ENCODE peak calls at places on chromosomes 4 and X, in seven cellular contexts. D, W, X, G, Y, P and U are unnamed samples.

GRCh38 chr4:48269861-48270515 is 350 bp upstream of the TEC start:
- DNase-seq in P (peak), D (peak), Y (peak), G (peak), W (peak), X (peak), U (peak)

GRCh38 chr4:18535948-18536347 is 514.4 kb upstream of the LCORL start:
- DNase-seq in P (no peak), W (no peak), D (no peak), Y (no peak), X (no peak), G (no peak), U (no peak)

GRCh38 chr4:17033256-17034245 is 135.1 kb upstream of the LDB2 start:
- DNase-seq in Y (no peak), X (no peak), G (no peak), D (no peak), P (no peak), W (no peak), U (no peak)

GRCh38 chr4:81173213-81173612 is 41.8 kb downstream of the PRKG2 start:
- DNase-seq in W (no peak), G (no peak), P (no peak), Y (no peak), X (no peak), D (no peak), U (no peak)

GRCh38 chr4:173504181-173504503 is 25.9 kb downstream of the HAND2 start:
- DNase-seq in P (no peak), Y (no peak), W (no peak), G (no peak), X (no peak), D (no peak), U (no peak)

GRCh38 chrX:106286053-106286650 is 118.0 kb downstream of the PWWP3B start:
- DNase-seq in X (no peak), W (no peak), Y (no peak), P (no peak), D (peak), G (peak), U (no peak)

GRCh38 chr4:117477925-117478324 is 392.5 kb upstream of the TRAM1L1 start:
- DNase-seq in D (no peak), Y (no peak), G (no peak), W (no peak), P (no peak), X (no peak), U (no peak)

GRCh38 chr4:156362581-156362980 is 408.9 kb upstream of the CTSO start:
- DNase-seq in P (no peak), W (no peak), D (no peak), G (no peak), X (no peak), Y (no peak), U (peak)

GRCh38 chrX:40148439-40149285 is 50.9 kb upstream of the BCOR start:
- DNase-seq in D (no peak), P (peak), W (peak), G (no peak), X (no peak), Y (peak), U (no peak)

GRCh38 chrX:65677954-65678469 is 10.6 kb downstream of the MSN start:
- DNase-seq in W (no peak), X (no peak), P (no peak), G (no peak), Y (no peak), D (peak), U (no peak)

GRCh38 chr4:123599920-123600394 is 203.4 kb downstream of the SPRY1 start:
- DNase-seq in D (no peak), P (peak), Y (peak), G (peak), X (peak), W (peak), U (no peak)

GRCh38 chr4:153922148-153922547 is 133.3 kb upstream of the SFRP2 start:
- DNase-seq in D (no peak), Y (no peak), P (no peak), X (no peak), G (no peak), W (no peak), U (no peak)

GRCh38 chr4:37453004-37453360 is 208.4 kb downstream of the NWD2 start:
- DNase-seq in Y (peak), P (peak), G (peak), X (peak), W (peak), D (peak), U (peak)

GRCh38 chr4:108619372-108620100 is 840 bp upstream of the RPL34 start:
- DNase-seq in W (no peak), G (no peak), Y (no peak), X (no peak), D (no peak), P (peak), U (no peak)

GRCh38 chrX:81003491-81004185 is 194.0 kb upstream of the BRWD3 start:
- DNase-seq in W (peak), X (no peak), D (no peak), P (no peak), Y (no peak), G (no peak), U (no peak)

GRCh38 chr4:98542011-98542410 is 116.4 kb downstream of the TSPAN5 start:
- DNase-seq in W (no peak), Y (no peak), G (no peak), P (no peak), D (no peak), X (no peak), U (no peak)

GRCh38 chr4:71713611-71714203 is 70.2 kb downstream of the GC start:
- DNase-seq in Y (no peak), P (peak), W (peak), X (no peak), G (peak), D (peak), U (no peak)

GRCh38 chr4:67790721-67791120 is 36.5 kb upstream of the GNRHR start:
- DNase-seq in D (no peak), G (no peak), W (no peak), Y (no peak), X (no peak), P (no peak), U (no peak)

GRCh38 chrX:153319295-153319694 is 2.3 kb downstream of the PNMA6F start:
- DNase-seq in D (no peak), X (no peak), P (no peak), W (no peak), G (no peak), Y (no peak), U (no peak)

GRCh38 chr4:140020457-140021361 is 133.3 kb downstream of the MAML3 start:
- DNase-seq in G (no peak), W (no peak), P (no peak), D (no peak), X (no peak), Y (no peak), U (no peak)

GRCh38 chrX:298993-299392 is 17.8 kb downstream of the PLCXD1 start:
- DNase-seq in G (no peak), Y (no peak), D (no peak), P (no peak), W (no peak), X (no peak), U (no peak)

GRCh38 chr4:659851-660250 is 14.2 kb downstream of the ATP5ME start:
- DNase-seq in W (no peak), G (no peak), X (no peak), P (no peak), Y (no peak), D (no peak), U (no peak)

GRCh38 chrX:54288277-54288676 is 69.6 kb downstream of the WNK3 start:
- DNase-seq in P (no peak), W (no peak), D (no peak), X (no peak), Y (no peak), G (peak), U (no peak)

GRCh38 chrX:20718592-20718991 is 451.9 kb upstream of the RPS6KA3 start:
- DNase-seq in G (no peak), P (no peak), Y (no peak), D (no peak), W (no peak), X (no peak), U (no peak)

GRCh38 chrX:7759832-7760231 is 83.1 kb upstream of the VCX start:
- DNase-seq in X (no peak), W (no peak), Y (no peak), P (no peak), D (no peak), G (no peak), U (no peak)

GRCh38 chrX:28802625-28803024 is 215.4 kb downstream of the IL1RAPL1 start:
- DNase-seq in D (no peak), W (no peak), Y (no peak), X (no peak), P (no peak), G (no peak), U (no peak)

GRCh38 chr4:46975841-46976551 is 17.4 kb downstream of the GABRA4 start:
- DNase-seq in D (no peak), Y (no peak), P (no peak), G (no peak), W (no peak), X (peak), U (no peak)

GRCh38 chr4:146040623-146041022 is 102.0 kb upstream of the ZNF827 start:
- DNase-seq in X (no peak), Y (no peak), D (no peak), P (no peak), G (no peak), W (no peak), U (peak)

GRCh38 chr4:8289151-8289750 is 19.7 kb downstream of the HTRA3 start:
- DNase-seq in Y (no peak), P (no peak), D (no peak), G (no peak), X (no peak), W (no peak), U (no peak)

GRCh38 chrX:123993904-123994635 is 32.6 kb downstream of the STAG2 start:
- DNase-seq in Y (no peak), W (no peak), P (no peak), D (no peak), G (no peak), X (no peak), U (no peak)

GRCh38 chr4:103994059-103994458 is 274.3 kb upstream of the TACR3 start:
- DNase-seq in P (no peak), X (no peak), D (peak), G (peak), Y (no peak), W (no peak), U (peak)
- TF ChIP-seq JUND in P (no peak), X (no peak), D (no peak), G (no peak), Y (no peak), W (no peak), U (no peak)

GRCh38 chr4:10005632-10006031 is 15.7 kb downstream of the SLC2A9 start:
- DNase-seq in D (no peak), P (no peak), Y (no peak), W (no peak), G (no peak), X (no peak), U (peak)
- TF ChIP-seq JUND in D (no peak), P (no peak), Y (no peak), W (no peak), G (no peak), X (no peak), U (no peak)

DNA sequence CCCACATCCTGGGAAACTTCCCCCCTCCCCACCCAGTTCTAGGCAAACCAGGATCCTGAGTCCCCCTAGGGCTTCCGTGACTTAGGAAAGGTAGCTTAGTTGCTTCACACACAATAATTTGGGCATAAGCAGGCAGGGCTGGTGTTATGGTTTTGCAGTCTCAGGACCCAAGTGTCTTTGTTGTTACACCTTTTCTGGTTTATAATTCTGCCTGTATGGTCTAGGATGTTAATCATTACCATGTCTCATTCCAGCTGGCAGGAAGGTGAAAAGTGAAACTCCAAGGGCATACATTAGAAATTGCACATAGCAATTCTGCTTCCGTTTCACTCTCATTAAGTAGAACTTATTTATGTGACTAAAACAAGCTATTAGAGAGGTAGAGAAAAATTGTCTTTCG is 16.8 kb downstream of the UGT8 start:
- DNase-seq in D (no peak), Y (no peak), P (no peak), W (no peak), X (no peak), G (peak), U (no peak)
- TF ChIP-seq JUND in D (no peak), Y (no peak), P (no peak), W (no peak), X (no peak), G (no peak), U (no peak)

DNA sequence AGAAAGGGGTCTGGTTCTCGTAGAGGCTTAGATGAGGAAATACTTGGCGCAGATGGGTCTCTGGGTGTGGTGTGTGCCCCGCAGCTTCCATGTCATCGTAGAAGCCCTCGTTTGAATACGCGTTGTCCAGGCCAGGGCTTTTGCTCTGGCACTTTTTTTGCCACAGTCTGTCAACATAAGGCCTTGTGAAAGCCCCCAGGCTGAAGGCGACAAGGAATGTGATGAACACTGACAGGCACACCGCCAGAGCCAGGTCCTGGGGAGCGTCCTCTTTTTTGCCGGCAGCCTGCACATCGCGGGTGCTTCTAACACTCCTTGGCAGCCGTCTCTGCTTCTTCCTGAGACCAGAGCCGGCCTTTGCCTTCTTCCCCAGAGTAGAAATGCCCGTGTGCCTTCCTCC is 24.5 kb downstream of the LRRC66 start:
- DNase-seq in W (no peak), P (no peak), D (no peak), Y (no peak), G (no peak), X (no peak), U (no peak)
- TF ChIP-seq JUND in W (no peak), P (no peak), D (no peak), Y (no peak), G (no peak), X (no peak), U (no peak)

GRCh38 chr4:165060938-165061337 is 7.3 kb downstream of the TRIM75 start:
- DNase-seq in W (no peak), Y (no peak), G (no peak), D (no peak), X (no peak), P (no peak), U (peak)
- TF ChIP-seq JUND in W (no peak), Y (no peak), G (no peak), D (no peak), X (no peak), P (no peak), U (no peak)

DNA sequence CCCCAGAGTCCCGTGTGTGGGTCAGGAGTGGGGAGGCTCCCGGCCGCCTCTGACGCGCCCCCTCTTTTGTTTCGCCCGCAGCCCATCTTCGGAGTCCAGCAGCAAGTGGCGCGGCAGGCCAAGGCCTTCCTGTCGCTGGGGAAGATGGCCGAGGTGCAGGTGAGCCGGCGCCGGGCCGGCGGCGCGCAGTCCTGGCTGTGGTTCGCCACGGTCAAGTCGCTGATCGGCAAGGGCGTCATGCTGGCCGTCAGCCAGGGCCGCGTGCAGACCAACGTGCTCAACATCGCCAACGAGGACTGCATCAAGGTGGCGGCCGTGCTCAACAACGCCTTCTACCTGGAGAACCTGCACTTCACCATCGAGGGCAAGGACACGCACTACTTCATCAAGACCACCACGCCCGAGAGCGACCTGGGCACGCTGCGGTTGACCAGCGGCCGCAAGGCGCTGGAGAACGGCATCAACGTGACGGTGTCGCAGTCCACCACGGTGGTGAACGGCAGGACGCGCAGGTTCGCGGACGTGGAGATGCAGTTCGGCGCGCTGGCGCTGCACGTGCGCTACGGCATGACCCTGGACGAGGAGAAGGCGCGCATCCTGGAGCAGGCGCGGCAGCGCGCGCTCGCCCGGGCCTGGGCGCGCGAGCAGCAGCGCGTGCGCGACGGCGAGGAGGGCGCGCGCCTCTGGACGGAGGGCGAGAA is 117.5 kb downstream of the DCTD start:
- DNase-seq in X (no peak), G (no peak), P (no peak), D (no peak), W (no peak), Y (no peak), U (no peak)
- TF ChIP-seq JUND in X (no peak), G (no peak), P (no peak), D (no peak), W (no peak), Y (no peak), U (no peak)

DNA sequence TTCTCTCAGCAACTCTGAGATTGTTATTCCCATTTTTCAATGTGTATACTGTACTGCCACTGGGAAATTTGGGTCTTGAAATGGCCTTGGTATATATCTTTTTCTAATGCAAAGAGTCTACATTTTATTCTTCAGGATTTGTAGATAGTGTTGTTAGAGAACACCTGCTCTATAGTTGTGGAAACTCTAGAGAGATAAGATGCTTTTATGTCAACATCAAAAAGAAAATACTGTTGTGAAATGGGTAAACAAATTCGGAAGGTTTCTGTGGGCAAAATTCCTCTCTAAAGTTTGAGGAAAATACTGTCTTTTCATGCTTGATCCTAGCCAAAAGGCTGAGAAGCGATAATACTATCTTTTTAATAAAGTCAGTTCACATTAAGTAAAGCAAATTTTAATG is 259.9 kb downstream of the BMPR1B start:
- DNase-seq in G (no peak), W (no peak), X (no peak), P (no peak), Y (no peak), D (no peak), U (no peak)
- TF ChIP-seq JUND in G (no peak), W (no peak), X (no peak), P (no peak), Y (no peak), D (no peak), U (no peak)

GRCh38 chr4:89137695-89138094 is 26.4 kb downstream of the TIGD2 start:
- DNase-seq in D (no peak), W (no peak), G (no peak), P (no peak), Y (peak), X (no peak), U (no peak)

GRCh38 chr4:89137231-89137630 is 25.9 kb downstream of the TIGD2 start:
- DNase-seq in P (no peak), X (no peak), W (no peak), Y (no peak), D (no peak), G (no peak), U (no peak)

GRCh38 chr4:89136525-89136924 is 25.2 kb downstream of the TIGD2 start:
- DNase-seq in G (no peak), W (no peak), P (no peak), D (no peak), Y (no peak), X (no peak), U (no peak)

GRCh38 chr4:89140168-89140759 is 28.9 kb downstream of the TIGD2 start:
- DNase-seq in G (peak), W (no peak), X (no peak), Y (no peak), D (no peak), P (no peak), U (no peak)

DNA sequence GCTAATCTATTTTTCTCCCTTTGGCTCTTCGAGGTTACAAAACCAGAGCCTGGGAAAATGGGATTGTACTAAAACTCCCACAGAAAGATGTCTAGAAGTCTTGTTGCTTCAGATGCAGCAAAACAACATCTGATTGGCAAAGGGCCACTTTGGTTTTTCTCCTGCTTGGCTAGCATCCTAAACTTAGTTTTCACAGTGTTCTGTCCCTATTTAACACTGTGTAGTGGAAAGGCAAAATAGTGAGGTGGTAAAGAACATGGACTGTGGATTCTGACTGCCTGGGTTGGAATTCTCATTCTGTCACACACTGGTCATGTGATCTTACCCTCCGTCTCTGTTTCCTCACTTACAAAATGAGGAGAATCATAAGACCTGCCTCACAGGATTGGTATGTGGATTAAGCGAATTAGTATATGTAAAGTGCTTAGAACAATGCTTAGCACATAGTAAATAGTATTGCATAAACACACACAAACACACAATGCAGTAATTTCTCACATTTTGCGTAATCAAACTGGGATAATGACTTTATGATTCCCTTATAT is 23.5 kb downstream of the TIGD2 start:
- DNase-seq in W (no peak), Y (no peak), P (no peak), D (no peak), G (no peak), X (no peak), U (no peak)
- TF ChIP-seq JUND in W (no peak), Y (no peak), P (no peak), D (no peak), G (no peak), X (no peak), U (no peak)

DNA sequence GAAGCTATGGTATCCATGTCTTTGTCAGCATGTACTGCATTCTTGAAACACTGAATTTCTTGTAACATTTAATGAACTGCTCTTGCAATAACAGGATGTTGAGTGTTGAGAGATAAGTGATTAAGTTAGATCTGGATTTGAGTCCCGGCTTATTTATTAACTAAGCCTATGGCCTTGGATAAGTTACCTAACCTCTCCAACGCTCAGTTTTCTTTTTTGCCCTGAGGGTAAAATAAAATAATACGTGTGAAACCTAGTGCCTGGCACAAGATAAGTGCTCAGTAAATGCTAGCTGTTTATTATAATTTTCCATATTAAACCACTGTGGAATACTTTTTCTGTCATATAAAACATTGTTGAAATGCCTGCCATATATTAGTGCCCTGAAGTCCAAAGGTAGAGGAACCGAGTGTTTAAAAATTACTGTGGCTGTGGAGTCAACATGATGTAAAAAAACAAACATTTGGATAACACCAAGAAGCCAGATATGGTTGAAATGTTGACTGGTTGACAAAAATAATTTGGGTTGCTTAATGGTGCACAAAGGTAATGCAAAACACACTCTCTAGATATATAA is 58.6 kb upstream of the ALB start:
- DNase-seq in W (no peak), D (no peak), P (no peak), G (peak), X (no peak), Y (no peak), U (no peak)
- TF ChIP-seq JUND in W (no peak), D (no peak), P (no peak), G (no peak), X (no peak), Y (no peak), U (no peak)

GRCh38 chr4:148453833-148454232 is 11.6 kb upstream of the NR3C2 start:
- DNase-seq in Y (no peak), X (no peak), D (no peak), G (no peak), P (no peak), W (no peak), U (no peak)
- TF ChIP-seq JUND in Y (no peak), X (no peak), D (no peak), G (no peak), P (no peak), W (no peak), U (no peak)